ENCODE peak calls at places on chromosome 16, in seven cellular contexts. L, G, T, S, H, Z and O are unnamed samples.

GRCh38 chr16:14168146-14168545 is 97.0 kb downstream of the MRTFB start:
- DNase-seq in Z (no peak), H (no peak), T (peak), L (no peak), S (no peak), G (no peak), O (no peak)

GRCh38 chr16:72590179-72590937 is 418.4 kb upstream of the PMFBP1 start:
- DNase-seq in L (no peak), Z (no peak), T (no peak), G (no peak), H (no peak), S (no peak), O (no peak)

GRCh38 chr16:56964243-56965148 is 2.7 kb downstream of the CETP start:
- DNase-seq in H (peak), Z (peak), L (peak), S (peak), G (peak), T (peak), O (peak)

GRCh38 chr16:19868421-19868820 is 16.2 kb downstream of the GPRC5B start:
- DNase-seq in S (no peak), H (no peak), T (no peak), G (no peak), L (no peak), Z (no peak), O (no peak)

GRCh38 chr16:88628512-88628974 is 9.8 kb upstream of the IL17C start:
- DNase-seq in S (peak), L (peak), T (no peak), G (no peak), Z (peak), H (no peak), O (no peak)

GRCh38 chr16:53952215-53953208 is 248.6 kb downstream of the FTO start:
- DNase-seq in H (no peak), L (peak), S (no peak), T (peak), Z (peak), G (no peak), O (no peak)

GRCh38 chr16:7086842-7087616 is 245.6 kb upstream of the RBFOX1 start:
- DNase-seq in H (peak), T (no peak), L (peak), Z (no peak), S (peak), G (no peak), O (no peak)

GRCh38 chr16:47643610-47644009 is 182.5 kb downstream of the PHKB start:
- DNase-seq in S (no peak), G (peak), T (no peak), Z (no peak), L (no peak), H (no peak), O (no peak)

GRCh38 chr16:64311241-64311640 is 810.6 kb downstream of the CDH11 start:
- DNase-seq in G (no peak), H (no peak), Z (no peak), L (peak), T (peak), S (no peak), O (no peak)

GRCh38 chr16:15765880-15766279 is 90.9 kb downstream of the MYH11 start:
- DNase-seq in T (peak), H (no peak), G (peak), L (peak), S (peak), Z (peak), O (no peak)

GRCh38 chr16:71526111-71526998 is at the start of gene CHST4:
- DNase-seq in S (peak), H (no peak), L (peak), Z (peak), T (peak), G (no peak), O (no peak)

GRCh38 chr16:78882751-78883150 is 717.8 kb downstream of the MAF start:
- DNase-seq in G (no peak), H (no peak), L (no peak), T (no peak), Z (no peak), S (no peak), O (no peak)

GRCh38 chr16:85625053-85625452 is 11.9 kb downstream of the GSE1 start:
- DNase-seq in G (no peak), T (no peak), S (no peak), H (no peak), Z (no peak), L (no peak), O (no peak)

GRCh38 chr16:13158427-13158826 is 257.0 kb downstream of the SHISA9 start:
- DNase-seq in G (no peak), H (no peak), S (no peak), L (no peak), Z (no peak), T (no peak), O (no peak)

GRCh38 chr16:85863384-85863774 is 35.6 kb upstream of the IRF8 start:
- DNase-seq in G (no peak), H (no peak), S (no peak), Z (peak), T (peak), L (no peak), O (no peak)

GRCh38 chr16:2912330-2913199 is 834 bp downstream of the FLYWCH1 start:
- DNase-seq in L (peak), T (peak), H (peak), Z (peak), G (peak), S (no peak), O (peak)

GRCh38 chr16:23807028-23807427 is 28.8 kb upstream of the PRKCB start:
- DNase-seq in S (no peak), G (no peak), Z (no peak), L (no peak), T (no peak), H (no peak), O (no peak)

GRCh38 chr16:59192551-59193199 is 458.6 kb upstream of the GOT2 start:
- DNase-seq in H (no peak), Z (no peak), G (peak), T (peak), L (peak), S (peak), O (no peak)

GRCh38 chr16:85428168-85428898 is 184.8 kb upstream of the GSE1 start:
- DNase-seq in G (peak), T (peak), Z (peak), S (peak), H (peak), L (peak), O (no peak)

GRCh38 chr16:3514621-3515020 is 13.8 kb downstream of the CLUAP1 start:
- DNase-seq in H (no peak), Z (peak), G (no peak), L (no peak), T (peak), S (no peak), O (no peak)

GRCh38 chr16:68197250-68197649 is 38.7 kb downstream of the ESRP2 start:
- DNase-seq in H (no peak), L (peak), G (no peak), S (no peak), Z (no peak), T (no peak), O (no peak)

GRCh38 chr16:70697601-70698170 is 11.8 kb upstream of the MTSS2 start:
- DNase-seq in S (no peak), Z (peak), T (no peak), H (no peak), L (no peak), G (no peak), O (no peak)

GRCh38 chr16:2591476-2592240 is 53.8 kb downstream of the PDPK1 start:
- DNase-seq in G (no peak), T (no peak), L (no peak), Z (no peak), S (no peak), H (no peak), O (no peak)

GRCh38 chr16:12737563-12737962 is 66.1 kb downstream of the CPPED1 start:
- DNase-seq in H (no peak), T (no peak), L (no peak), Z (no peak), G (no peak), S (no peak), O (no peak)